ENCODE peak calls at places on chromosomes 7 and 10, in six cellular contexts. One of them, this sample, is unnamed.

GRCh38 chr7:84264341-84264740 is 69.8 kb upstream of the SEMA3A start:
- DNase-seq in AG04450: no peak
- DNase-seq in effector memory CD8-positive, alpha-beta T cell: no peak
- DNase-seq in NCI-H510A: no peak
- DNase-seq in A673: no peak
- DNase-seq in fibroblast of villous mesenchyme: peak
- DNase-seq in this sample: no peak

GRCh38 chr10:58782876-58783859 is 270.5 kb downstream of the BICC1 start:
- DNase-seq in effector memory CD8-positive, alpha-beta T cell: no peak
- DNase-seq in fibroblast of villous mesenchyme: peak
- DNase-seq in NCI-H510A: no peak
- DNase-seq in AG04450: no peak
- DNase-seq in A673: no peak
- DNase-seq in this sample: no peak

GRCh38 chr10:74177140-74177677 is 26.2 kb downstream of the ADK start:
- DNase-seq in AG04450: no peak
- DNase-seq in fibroblast of villous mesenchyme: no peak
- DNase-seq in A673: no peak
- DNase-seq in NCI-H510A: no peak
- DNase-seq in effector memory CD8-positive, alpha-beta T cell: peak
- DNase-seq in this sample: peak

GRCh38 chr10:72665925-72666324 is 26.0 kb upstream of the MCU start:
- DNase-seq in A673: peak
- DNase-seq in AG04450: no peak
- DNase-seq in fibroblast of villous mesenchyme: peak
- DNase-seq in effector memory CD8-positive, alpha-beta T cell: no peak
- DNase-seq in NCI-H510A: no peak
- DNase-seq in this sample: peak

GRCh38 chr10:73863039-73863817 is 11.1 kb downstream of the CAMK2G start:
- DNase-seq in AG04450: no peak
- DNase-seq in A673: no peak
- DNase-seq in NCI-H510A: no peak
- DNase-seq in effector memory CD8-positive, alpha-beta T cell: no peak
- DNase-seq in fibroblast of villous mesenchyme: no peak
- DNase-seq in this sample: no peak

GRCh38 chr10:132879408-132880147 is 62.8 kb downstream of the CFAP46 start:
- DNase-seq in fibroblast of villous mesenchyme: no peak
- DNase-seq in effector memory CD8-positive, alpha-beta T cell: no peak
- DNase-seq in A673: no peak
- DNase-seq in AG04450: no peak
- DNase-seq in NCI-H510A: no peak
- DNase-seq in this sample: no peak

GRCh38 chr7:134013249-134013648 is 113.9 kb upstream of the LRGUK start:
- DNase-seq in NCI-H510A: no peak
- DNase-seq in A673: no peak
- DNase-seq in AG04450: no peak
- DNase-seq in effector memory CD8-positive, alpha-beta T cell: no peak
- DNase-seq in fibroblast of villous mesenchyme: no peak
- DNase-seq in this sample: no peak

GRCh38 chr7:38369816-38370493 is 96.5 kb upstream of the TARP start:
- DNase-seq in NCI-H510A: peak
- DNase-seq in A673: peak
- DNase-seq in AG04450: peak
- DNase-seq in effector memory CD8-positive, alpha-beta T cell: peak
- DNase-seq in fibroblast of villous mesenchyme: peak
- DNase-seq in this sample: peak

GRCh38 chr10:124649209-124649608 is 95.0 kb downstream of the FAM53B start:
- DNase-seq in A673: no peak
- DNase-seq in AG04450: no peak
- DNase-seq in NCI-H510A: no peak
- DNase-seq in fibroblast of villous mesenchyme: peak
- DNase-seq in effector memory CD8-positive, alpha-beta T cell: no peak
- DNase-seq in this sample: no peak

GRCh38 chr7:134718211-134718875 is 61.1 kb upstream of the CALD1 start:
- DNase-seq in NCI-H510A: no peak
- DNase-seq in A673: no peak
- DNase-seq in effector memory CD8-positive, alpha-beta T cell: no peak
- DNase-seq in AG04450: no peak
- DNase-seq in fibroblast of villous mesenchyme: peak
- DNase-seq in this sample: no peak

GRCh38 chr10:103991393-103992128 is 24.6 kb downstream of the SLK start:
- DNase-seq in A673: no peak
- DNase-seq in NCI-H510A: no peak
- DNase-seq in AG04450: no peak
- DNase-seq in effector memory CD8-positive, alpha-beta T cell: no peak
- DNase-seq in fibroblast of villous mesenchyme: no peak
- DNase-seq in this sample: no peak

GRCh38 chr7:55210716-55211115 is 154.4 kb upstream of the LANCL2 start:
- DNase-seq in A673: no peak
- DNase-seq in fibroblast of villous mesenchyme: no peak
- DNase-seq in NCI-H510A: no peak
- DNase-seq in effector memory CD8-positive, alpha-beta T cell: no peak
- DNase-seq in AG04450: no peak
- DNase-seq in this sample: no peak

GRCh38 chr7:50812847-50813475 is 30.3 kb upstream of the GRB10 start:
- DNase-seq in effector memory CD8-positive, alpha-beta T cell: no peak
- DNase-seq in A673: no peak
- DNase-seq in AG04450: no peak
- DNase-seq in fibroblast of villous mesenchyme: peak
- DNase-seq in NCI-H510A: no peak
- DNase-seq in this sample: peak

GRCh38 chr7:127792528-127793342 is 140.7 kb downstream of the SND1 start:
- DNase-seq in AG04450: no peak
- DNase-seq in fibroblast of villous mesenchyme: no peak
- DNase-seq in A673: peak
- DNase-seq in NCI-H510A: no peak
- DNase-seq in effector memory CD8-positive, alpha-beta T cell: peak
- DNase-seq in this sample: peak

GRCh38 chr10:60032723-60033122 is 126.4 kb upstream of the CCDC6 start:
- DNase-seq in A673: peak
- DNase-seq in AG04450: no peak
- DNase-seq in NCI-H510A: peak
- DNase-seq in fibroblast of villous mesenchyme: peak
- DNase-seq in effector memory CD8-positive, alpha-beta T cell: peak
- DNase-seq in this sample: peak

GRCh38 chr10:122051609-122052385 is 62.8 kb downstream of the TACC2 start:
- DNase-seq in A673: peak
- DNase-seq in AG04450: peak
- DNase-seq in effector memory CD8-positive, alpha-beta T cell: no peak
- DNase-seq in NCI-H510A: no peak
- DNase-seq in fibroblast of villous mesenchyme: peak
- DNase-seq in this sample: peak

GRCh38 chr7:123749537-123749857 is 694 bp upstream of the WASL start:
- DNase-seq in AG04450: peak
- DNase-seq in effector memory CD8-positive, alpha-beta T cell: peak
- DNase-seq in fibroblast of villous mesenchyme: peak
- DNase-seq in NCI-H510A: no peak
- DNase-seq in A673: no peak
- DNase-seq in this sample: peak

GRCh38 chr7:36746347-36746746 is 22.1 kb upstream of the AOAH start:
- DNase-seq in effector memory CD8-positive, alpha-beta T cell: no peak
- DNase-seq in AG04450: no peak
- DNase-seq in NCI-H510A: no peak
- DNase-seq in fibroblast of villous mesenchyme: peak
- DNase-seq in A673: no peak
- DNase-seq in this sample: no peak

GRCh38 chr7:82284936-82285519 is 158.5 kb downstream of the CACNA2D1 start:
- DNase-seq in A673: peak
- DNase-seq in fibroblast of villous mesenchyme: no peak
- DNase-seq in NCI-H510A: no peak
- DNase-seq in AG04450: no peak
- DNase-seq in effector memory CD8-positive, alpha-beta T cell: no peak
- DNase-seq in this sample: no peak

GRCh38 chr7:14085901-14086300 is 96.4 kb upstream of the ETV1 start:
- DNase-seq in A673: no peak
- DNase-seq in fibroblast of villous mesenchyme: peak
- DNase-seq in AG04450: no peak
- DNase-seq in effector memory CD8-positive, alpha-beta T cell: no peak
- DNase-seq in NCI-H510A: no peak
- DNase-seq in this sample: no peak

GRCh38 chr10:91798736-91799579 is 732 bp downstream of the TNKS2 start:
- DNase-seq in effector memory CD8-positive, alpha-beta T cell: peak
- DNase-seq in NCI-H510A: peak
- DNase-seq in A673: peak
- DNase-seq in fibroblast of villous mesenchyme: peak
- DNase-seq in AG04450: no peak
- DNase-seq in this sample: peak

GRCh38 chr7:425794-426188 is 93.9 kb downstream of the PDGFA start:
- DNase-seq in effector memory CD8-positive, alpha-beta T cell: no peak
- DNase-seq in NCI-H510A: no peak
- DNase-seq in fibroblast of villous mesenchyme: no peak
- DNase-seq in AG04450: no peak
- DNase-seq in A673: no peak
- DNase-seq in this sample: no peak

GRCh38 chr7:70135656-70136055 is 537.4 kb downstream of the AUTS2 start:
- DNase-seq in fibroblast of villous mesenchyme: no peak
- DNase-seq in AG04450: no peak
- DNase-seq in NCI-H510A: no peak
- DNase-seq in effector memory CD8-positive, alpha-beta T cell: no peak
- DNase-seq in A673: no peak
- DNase-seq in this sample: no peak